ENCODE peak calls at places on chromosomes 1 and 21, in five cellular contexts. A is spleen, T is IMR-90, Y is globus pallidus, Z is HS-27A. I is an unnamed sample.

GRCh38 chr1:235326719-235327558 is 1.0 kb downstream of the ARID4B start:
- DNase-seq in A (peak), Z (no peak), T (no peak), Y (peak), I (peak)

GRCh38 chr1:9112961-9113880 is 15.7 kb downstream of the GPR157 start:
- DNase-seq in T (peak), Y (no peak), A (peak), Z (no peak), I (no peak)

GRCh38 chr1:39394598-39394997 is 96.8 kb upstream of the BMP8A start:
- DNase-seq in Z (no peak), Y (no peak), A (no peak), T (no peak), I (no peak)

GRCh38 chr1:153260980-153261792 is 1.7 kb downstream of the LORICRIN start:
- DNase-seq in T (no peak), Y (no peak), A (peak), Z (no peak), I (no peak)

GRCh38 chr1:94522304-94522703 is 19.3 kb downstream of the F3 start:
- DNase-seq in A (no peak), Y (peak), Z (no peak), T (peak), I (no peak)

GRCh38 chr1:36534711-36535412 is 52.1 kb upstream of the CSF3R start:
- DNase-seq in T (no peak), A (no peak), Y (no peak), Z (no peak), I (no peak)

GRCh38 chr1:172146149-172146850 is 274.2 kb upstream of the C1orf105 start:
- DNase-seq in Z (no peak), Y (no peak), T (peak), A (no peak), I (no peak)

GRCh38 chr1:14600405-14601150 is 2.1 kb downstream of the KAZN start:
- DNase-seq in A (no peak), Z (no peak), Y (no peak), T (no peak), I (no peak)

GRCh38 chr1:41241748-41242644 is at the start of gene SCMH1:
- DNase-seq in A (peak), Y (peak), Z (no peak), T (peak), I (peak)

GRCh38 chr1:109879881-109880525 is 30.6 kb upstream of the CSF1 start:
- DNase-seq in T (no peak), A (no peak), Y (no peak), Z (no peak), I (no peak)

GRCh38 chr1:202164271-202165037 is 4.1 kb upstream of the PTPN7 start:
- DNase-seq in Z (no peak), A (peak), Y (no peak), T (no peak), I (no peak)

GRCh38 chr1:30318413-30318812 is 405.0 kb downstream of the MATN1 start:
- DNase-seq in Y (no peak), Z (no peak), T (no peak), A (peak), I (no peak)

GRCh38 chr1:167455786-167456446 is 62.4 kb downstream of the CD247 start:
- DNase-seq in T (no peak), A (no peak), Y (peak), Z (no peak), I (peak)

GRCh38 chr21:27346041-27346448 is 379.2 kb upstream of the ADAMTS5 start:
- DNase-seq in A (no peak), Z (peak), Y (no peak), T (peak), I (no peak)

GRCh38 chr1:50423670-50424000 is 392 bp upstream of the DMRTA2 start:
- DNase-seq in T (no peak), Z (no peak), A (no peak), Y (no peak), I (no peak)

GRCh38 chr1:186605762-186606350 is 74.4 kb downstream of the PTGS2 start:
- DNase-seq in Y (peak), A (no peak), T (peak), Z (no peak), I (no peak)

GRCh38 chr1:150365945-150366344 is 2.0 kb downstream of the RPRD2 start:
- DNase-seq in Y (peak), Z (no peak), T (peak), A (no peak), I (no peak)

GRCh38 chr21:30194701-30195299 is 21.1 kb downstream of the CLDN8 start:
- DNase-seq in Y (peak), A (no peak), Z (peak), T (no peak), I (peak)

GRCh38 chr21:34351786-34352241 is 12.0 kb upstream of the KCNE2 start:
- DNase-seq in Z (no peak), A (no peak), Y (peak), T (peak), I (peak)

GRCh38 chr1:112395261-112395831 is 668 bp upstream of the CTTNBP2NL start:
- DNase-seq in T (no peak), Y (no peak), A (no peak), Z (no peak), I (no peak)

GRCh38 chr1:107683683-107684082 is 281.3 kb downstream of the VAV3 start:
- DNase-seq in Z (no peak), A (no peak), T (no peak), Y (no peak), I (no peak)

I was measured in KG1.